ENCODE peak calls at places on chromosomes 1 and 21, in five cellular contexts. Z is CD4-positive, alpha-beta T cell; R is AG09309; O is stimulated activated naive B cell treated with anti-CD40 and anti-IgM and Interleukin-4, amounts not matched to agents 10 μg/mL and 1 μg/mL and 100 μg/mL, for 72 hours; C is nephron progenitor cell. E is an unnamed sample.
A peak's percentile ranks its signal among the peaks of the same experiment; 100 is the strongest.

GRCh38 chr1:20100632-20101355 is 18.5 kb downstream of the PLA2G2D start:
- DNase-seq in C (peak; percentile 43), R (peak; percentile 24), O (peak; percentile 43), Z (no peak), E (no peak)

GRCh38 chr21:34819357-34819999 is 150.7 kb downstream of the CLIC6 start:
- DNase-seq in R (no peak), C (no peak), Z (no peak), O (no peak), E (no peak)

GRCh38 chr1:246066553-246066952 is 440.5 kb downstream of the SMYD3 start:
- DNase-seq in Z (no peak), C (peak; percentile 15), O (no peak), R (no peak), E (no peak)

GRCh38 chr1:51472349-51472748 is 46.7 kb downstream of the EPS15 start:
- DNase-seq in R (no peak), C (no peak), O (no peak), Z (no peak), E (no peak)

GRCh38 chr21:45442276-45442675 is 37.3 kb downstream of the COL18A1 start:
- DNase-seq in C (no peak), R (no peak), O (no peak), Z (no peak), E (no peak)

GRCh38 chr1:90712153-90712930 is 4.8 kb downstream of the BARHL2 start:
- DNase-seq in C (no peak), R (no peak), Z (no peak), O (no peak), E (no peak)

GRCh38 chr1:160021376-160022074 is 10.3 kb downstream of the PIGM start:
- DNase-seq in O (no peak), Z (no peak), R (no peak), C (no peak), E (no peak)

GRCh38 chr1:60621524-60621923 is 460.8 kb upstream of the NFIA start:
- DNase-seq in C (no peak), R (no peak), O (no peak), Z (no peak), E (no peak)

GRCh38 chr1:38000529-38001453 is 4.5 kb downstream of the FHL3 start:
- DNase-seq in R (no peak), Z (no peak), O (no peak), C (no peak), E (peak; percentile 89)

GRCh38 chr1:71593523-71593922 is 512.7 kb upstream of the ZRANB2 start:
- DNase-seq in Z (no peak), R (no peak), C (no peak), O (no peak), E (no peak)

GRCh38 chr1:54228638-54229079 is 28.7 kb downstream of the MRPL37 start:
- DNase-seq in C (no peak), Z (no peak), O (no peak), R (no peak), E (no peak)

GRCh38 chr1:17922833-17923232 is 167.7 kb downstream of the ACTL8 start:
- DNase-seq in O (no peak), C (peak; percentile 65), R (no peak), Z (no peak), E (peak; percentile 59)

GRCh38 chr1:17507916-17508315 is 31.6 kb upstream of the ARHGEF10L start:
- DNase-seq in O (no peak), C (no peak), R (no peak), Z (no peak), E (no peak)

GRCh38 chr1:44786138-44786840 is 1.7 kb downstream of the BEST4 start:
- DNase-seq in C (peak; percentile 87), Z (peak; percentile 68), O (peak; percentile 68), R (no peak), E (peak; percentile 94)

GRCh38 chr1:203325004-203325417 is 19.7 kb downstream of the BTG2 start:
- DNase-seq in C (peak; percentile 46), R (no peak), O (peak; percentile 68), Z (no peak), E (no peak)

E was measured in mesenteric fat pad.